ENCODE peak calls at places on chromosomes 16 and 17, in six cellular contexts. B, E, Z, K, S and U are unnamed samples.

GRCh38 chr17:11276486-11276885 is 35.5 kb downstream of the SHISA6 start:
- DNase-seq in Z (no peak), B (no peak), K (no peak), S (no peak), E (peak), U (no peak)

GRCh38 chr16:64061621-64062020 is 1060.2 kb downstream of the CDH11 start:
- DNase-seq in Z (no peak), E (no peak), B (no peak), S (no peak), K (no peak), U (no peak)

GRCh38 chr17:74766413-74766812 is 9.7 kb downstream of the NAT9 start:
- DNase-seq in S (no peak), Z (no peak), K (no peak), B (no peak), E (no peak), U (no peak)

GRCh38 chr16:68790944-68791343 is 52.4 kb upstream of the TANGO6 start:
- DNase-seq in S (no peak), E (no peak), Z (no peak), B (no peak), K (no peak), U (no peak)

GRCh38 chr16:87061521-87061920 is 255.7 kb downstream of the C16orf95 start:
- DNase-seq in Z (no peak), E (no peak), S (no peak), B (no peak), K (no peak), U (no peak)

GRCh38 chr16:81553080-81553813 is 108.6 kb downstream of the CMIP start:
- DNase-seq in S (no peak), K (no peak), E (no peak), Z (no peak), B (no peak), U (no peak)

GRCh38 chr17:42179911-42180410 is 981 bp downstream of the KCNH4 start:
- DNase-seq in B (peak), E (peak), K (no peak), Z (peak), S (no peak), U (peak)

GRCh38 chr17:60087882-60088669 is 9.4 kb upstream of the HEATR6 start:
- DNase-seq in S (no peak), B (no peak), Z (peak), E (no peak), K (no peak), U (peak)

GRCh38 chr17:36602924-36603384 is 1.6 kb downstream of the MRM1 start:
- DNase-seq in S (no peak), Z (peak), E (peak), B (peak), K (no peak), U (peak)

GRCh38 chr17:48795444-48796162 is 21.4 kb downstream of the TTLL6 start:
- DNase-seq in E (no peak), B (no peak), K (peak), Z (peak), S (no peak), U (no peak)

GRCh38 chr17:58210922-58211321 is 8.1 kb downstream of the MKS1 start:
- DNase-seq in Z (no peak), S (no peak), E (no peak), B (no peak), K (no peak), U (no peak)

GRCh38 chr16:969508-970378 is 1.0 kb downstream of the LMF1 start:
- DNase-seq in K (no peak), B (no peak), Z (peak), E (no peak), S (no peak), U (no peak)

GRCh38 chr17:43636446-43636845 is 25.3 kb downstream of the MEOX1 start:
- DNase-seq in S (no peak), B (no peak), K (no peak), E (no peak), Z (no peak), U (no peak)

GRCh38 chr16:84608281-84608680 is 9.6 kb downstream of the COTL1 start:
- DNase-seq in Z (no peak), K (no peak), S (no peak), B (no peak), E (no peak), U (no peak)

GRCh38 chr17:66638707-66639479 is 196.0 kb upstream of the CACNG5 start:
- DNase-seq in Z (no peak), S (no peak), K (no peak), E (no peak), B (no peak), U (no peak)

GRCh38 chr17:55237826-55238196 is 26.9 kb upstream of the HLF start:
- DNase-seq in Z (no peak), E (no peak), S (no peak), B (no peak), K (no peak), U (no peak)

GRCh38 chr17:17156511-17156910 is 49.6 kb downstream of the PLD6 start:
- DNase-seq in S (no peak), B (no peak), K (no peak), Z (peak), E (no peak), U (no peak)

GRCh38 chr17:1979182-1979980 is 45.8 kb downstream of the RTN4RL1 start:
- DNase-seq in B (no peak), S (no peak), E (no peak), K (no peak), Z (no peak), U (no peak)

GRCh38 chr16:87045462-87046216 is 271.6 kb downstream of the C16orf95 start:
- DNase-seq in K (no peak), S (no peak), B (no peak), Z (no peak), E (no peak), U (no peak)

GRCh38 chr17:42878123-42878880 is 22.3 kb upstream of the G6PC1 start:
- DNase-seq in B (peak), Z (no peak), K (no peak), S (peak), E (peak), U (peak)

GRCh38 chr17:49694847-49695697 is 12.7 kb downstream of the SLC35B1 start:
- DNase-seq in E (peak), B (peak), S (peak), Z (peak), K (no peak), U (peak)

GRCh38 chr16:69513180-69513966 is 52.4 kb upstream of the NFAT5 start:
- DNase-seq in E (no peak), Z (peak), B (no peak), S (no peak), K (no peak), U (no peak)

GRCh38 chr17:56441331-56441730 is 152.2 kb upstream of the NOG start:
- DNase-seq in B (no peak), E (no peak), Z (peak), K (no peak), S (no peak), U (no peak)

GRCh38 chr17:80944326-80944725 is 47.3 kb upstream of the CHMP6 start:
- DNase-seq in K (no peak), B (no peak), S (no peak), E (no peak), Z (no peak), U (no peak)

GRCh38 chr17:59361916-59362810 is 30.7 kb downstream of the YPEL2 start:
- DNase-seq in E (no peak), B (no peak), Z (peak), K (peak), S (no peak), U (no peak)

GRCh38 chr16:57635266-57636097 is 7.1 kb downstream of the ADGRG1 start:
- DNase-seq in B (no peak), S (peak), K (no peak), E (no peak), Z (no peak), U (no peak)

GRCh38 chr17:72677714-72678390 is 414.6 kb downstream of the SLC39A11 start:
- DNase-seq in B (no peak), S (no peak), Z (no peak), K (no peak), E (no peak), U (no peak)